ENCODE peak calls at places on chromosomes 11 and 22, in four cellular contexts. One of them, this sample, is unnamed.

GRCh38 chr11:131375936-131376335 is 5.5 kb downstream of the NTM start:
- DNase-seq in uterus: no peak
- DNase-seq in GM18507: no peak
- DNase-seq in neuronal stem cell: no peak
- DNase-seq in this sample: no peak

GRCh38 chr11:503179-503981 is 3.7 kb downstream of the RNH1 start:
- DNase-seq in GM18507: no peak
- DNase-seq in uterus: peak
- DNase-seq in neuronal stem cell: no peak
- DNase-seq in this sample: no peak

GRCh38 chr11:111663820-111664219 is 61.6 kb downstream of the SIK2 start:
- DNase-seq in GM18507: no peak
- DNase-seq in neuronal stem cell: no peak
- DNase-seq in uterus: peak
- DNase-seq in this sample: no peak

GRCh38 chr11:65717906-65718305 is 2.7 kb downstream of the RNASEH2C start:
- DNase-seq in GM18507: no peak
- DNase-seq in neuronal stem cell: no peak
- DNase-seq in uterus: no peak
- DNase-seq in this sample: no peak

GRCh38 chr22:37491559-37492427 is 5.6 kb upstream of the MFNG start:
- DNase-seq in neuronal stem cell: no peak
- DNase-seq in uterus: no peak
- DNase-seq in GM18507: no peak
- DNase-seq in this sample: no peak

GRCh38 chr11:86784247-86784681 is 16.1 kb upstream of the PRSS23 start:
- DNase-seq in neuronal stem cell: no peak
- DNase-seq in uterus: peak
- DNase-seq in GM18507: no peak
- DNase-seq in this sample: no peak

GRCh38 chr11:69476715-69477025 is 4.8 kb upstream of the LINC01488 start:
- DNase-seq in GM18507: no peak
- DNase-seq in uterus: no peak
- DNase-seq in neuronal stem cell: no peak
- DNase-seq in this sample: no peak

GRCh38 chr22:35074583-35074982 is 8.6 kb downstream of the ISX start:
- DNase-seq in neuronal stem cell: no peak
- DNase-seq in GM18507: no peak
- DNase-seq in uterus: no peak
- DNase-seq in this sample: no peak

GRCh38 chr11:59898652-59899051 is 20.1 kb downstream of the OOSP3 start:
- DNase-seq in neuronal stem cell: no peak
- DNase-seq in GM18507: no peak
- DNase-seq in uterus: no peak
- DNase-seq in this sample: no peak

GRCh38 chr11:28715726-28716125 is 607.5 kb downstream of the METTL15 start:
- DNase-seq in uterus: no peak
- DNase-seq in neuronal stem cell: no peak
- DNase-seq in GM18507: no peak
- DNase-seq in this sample: no peak

GRCh38 chr11:80330302-80330701 is 889.5 kb upstream of the TENM4 start:
- DNase-seq in neuronal stem cell: no peak
- DNase-seq in GM18507: no peak
- DNase-seq in uterus: no peak
- DNase-seq in this sample: no peak

GRCh38 chr22:50209893-50210292 is 9.1 kb downstream of the SELENOO start:
- DNase-seq in neuronal stem cell: no peak
- DNase-seq in uterus: peak
- DNase-seq in GM18507: peak
- DNase-seq in this sample: peak

GRCh38 chr11:98260983-98261382 is 759.8 kb upstream of the CNTN5 start:
- DNase-seq in neuronal stem cell: no peak
- DNase-seq in uterus: no peak
- DNase-seq in GM18507: no peak
- DNase-seq in this sample: no peak

GRCh38 chr11:60625262-60625661 is 74.2 kb upstream of the MS4A8 start:
- DNase-seq in neuronal stem cell: no peak
- DNase-seq in GM18507: no peak
- DNase-seq in uterus: no peak
- DNase-seq in this sample: peak

GRCh38 chr22:47277511-47277910 is 515.1 kb downstream of the TBC1D22A start:
- DNase-seq in GM18507: no peak
- DNase-seq in uterus: no peak
- DNase-seq in neuronal stem cell: no peak
- DNase-seq in this sample: no peak

GRCh38 chr11:37718431-37718999 is 1120.5 kb upstream of the RAG2 start:
- DNase-seq in GM18507: no peak
- DNase-seq in neuronal stem cell: no peak
- DNase-seq in uterus: no peak
- DNase-seq in this sample: no peak

GRCh38 chr11:14451825-14452224 is 47.8 kb downstream of the COPB1 start:
- DNase-seq in neuronal stem cell: no peak
- DNase-seq in uterus: no peak
- DNase-seq in GM18507: no peak
- DNase-seq in this sample: no peak

GRCh38 chr11:67269401-67270255 is 3.4 kb downstream of the GRK2 start:
- DNase-seq in GM18507: no peak
- DNase-seq in uterus: peak
- DNase-seq in neuronal stem cell: no peak
- DNase-seq in this sample: no peak

GRCh38 chr11:103949781-103950180 is 86.7 kb upstream of the DDI1 start:
- DNase-seq in uterus: no peak
- DNase-seq in GM18507: no peak
- DNase-seq in neuronal stem cell: no peak
- DNase-seq in this sample: no peak

GRCh38 chr22:26464312-26464711 is 19.3 kb downstream of the HPS4 start:
- DNase-seq in GM18507: no peak
- DNase-seq in uterus: no peak
- DNase-seq in neuronal stem cell: no peak
- DNase-seq in this sample: no peak

GRCh38 chr22:20424937-20425587 is 12.6 kb downstream of the SCARF2 start:
- DNase-seq in neuronal stem cell: no peak
- DNase-seq in uterus: peak
- DNase-seq in GM18507: no peak
- DNase-seq in this sample: no peak

GRCh38 chr11:33667819-33668467 is 32.7 kb downstream of the C11orf91 start:
- DNase-seq in uterus: no peak
- DNase-seq in neuronal stem cell: no peak
- DNase-seq in GM18507: no peak
- DNase-seq in this sample: no peak

GRCh38 chr11:133081730-133082452 is 450.4 kb downstream of the OPCML start:
- DNase-seq in GM18507: no peak
- DNase-seq in neuronal stem cell: no peak
- DNase-seq in uterus: no peak
- DNase-seq in this sample: no peak

GRCh38 chr11:68839054-68839865 is 2.5 kb downstream of the CPT1A start:
- DNase-seq in neuronal stem cell: peak
- DNase-seq in GM18507: peak
- DNase-seq in uterus: peak
- DNase-seq in this sample: peak

GRCh38 chr11:122267602-122268001 is 151.6 kb upstream of the BLID start:
- DNase-seq in neuronal stem cell: no peak
- DNase-seq in GM18507: no peak
- DNase-seq in uterus: no peak
- DNase-seq in this sample: no peak

GRCh38 chr11:70876685-70877084 is 375.7 kb downstream of the SHANK2 start:
- DNase-seq in GM18507: no peak
- DNase-seq in uterus: no peak
- DNase-seq in neuronal stem cell: no peak
- DNase-seq in this sample: no peak

GRCh38 chr22:19168088-19168890 is 10.2 kb downstream of the SLC25A1 start:
- DNase-seq in GM18507: no peak
- DNase-seq in uterus: no peak
- DNase-seq in neuronal stem cell: no peak
- DNase-seq in this sample: no peak

GRCh38 chr22:19990188-19990587 is 26.4 kb downstream of the ARVCF start:
- DNase-seq in neuronal stem cell: no peak
- DNase-seq in uterus: no peak
- DNase-seq in GM18507: no peak
- DNase-seq in this sample: no peak

This sample was measured in MM.1S.